ENCODE peak calls at places on chromosomes 11 and 22, in five cellular contexts. One of them, this sample, is unnamed.

GRCh38 chr11:80103149-80103859 is 662.5 kb upstream of the TENM4 start:
- DNase-seq in astrocyte of the cerebellum: peak
- DNase-seq in CD8-positive, alpha-beta T cell: no peak
- DNase-seq in uterus: no peak
- DNase-seq in AG04449: peak
- DNase-seq in this sample: no peak

GRCh38 chr11:115134886-115135285 is 369.3 kb downstream of the CADM1 start:
- DNase-seq in astrocyte of the cerebellum: no peak
- DNase-seq in CD8-positive, alpha-beta T cell: no peak
- DNase-seq in AG04449: no peak
- DNase-seq in uterus: no peak
- DNase-seq in this sample: no peak

GRCh38 chr11:78212586-78213371 is 24.1 kb downstream of the USP35 start:
- DNase-seq in CD8-positive, alpha-beta T cell: no peak
- DNase-seq in astrocyte of the cerebellum: no peak
- DNase-seq in uterus: peak
- DNase-seq in AG04449: peak
- DNase-seq in this sample: no peak

GRCh38 chr11:76901144-76901543 is 40.4 kb downstream of the ACER3 start:
- DNase-seq in uterus: no peak
- DNase-seq in astrocyte of the cerebellum: no peak
- DNase-seq in AG04449: no peak
- DNase-seq in CD8-positive, alpha-beta T cell: no peak
- DNase-seq in this sample: no peak

GRCh38 chr11:1381793-1382425 is 7.8 kb upstream of the BRSK2 start:
- DNase-seq in uterus: no peak
- DNase-seq in AG04449: no peak
- DNase-seq in CD8-positive, alpha-beta T cell: no peak
- DNase-seq in astrocyte of the cerebellum: no peak
- DNase-seq in this sample: no peak

GRCh38 chr22:48941903-48942625 is 885.6 kb downstream of the BRD1 start:
- DNase-seq in CD8-positive, alpha-beta T cell: no peak
- DNase-seq in uterus: no peak
- DNase-seq in astrocyte of the cerebellum: no peak
- DNase-seq in AG04449: no peak
- DNase-seq in this sample: no peak

GRCh38 chr22:49322231-49322630 is 505.4 kb downstream of the BRD1 start:
- DNase-seq in CD8-positive, alpha-beta T cell: peak
- DNase-seq in AG04449: no peak
- DNase-seq in uterus: no peak
- DNase-seq in astrocyte of the cerebellum: no peak
- DNase-seq in this sample: no peak

GRCh38 chr11:43404836-43405479 is 46.2 kb downstream of the TTC17 start:
- DNase-seq in uterus: no peak
- DNase-seq in AG04449: no peak
- DNase-seq in astrocyte of the cerebellum: no peak
- DNase-seq in CD8-positive, alpha-beta T cell: no peak
- DNase-seq in this sample: no peak

GRCh38 chr11:124863826-124864165 is 1.4 kb upstream of the ROBO3 start:
- DNase-seq in uterus: no peak
- DNase-seq in AG04449: no peak
- DNase-seq in astrocyte of the cerebellum: no peak
- DNase-seq in CD8-positive, alpha-beta T cell: no peak
- DNase-seq in this sample: no peak

GRCh38 chr11:96293583-96293982 is 49.4 kb downstream of the MAML2 start:
- DNase-seq in uterus: no peak
- DNase-seq in CD8-positive, alpha-beta T cell: no peak
- DNase-seq in astrocyte of the cerebellum: no peak
- DNase-seq in AG04449: no peak
- DNase-seq in this sample: peak

GRCh38 chr22:35491908-35492380 is 48.7 kb upstream of the RASD2 start:
- DNase-seq in astrocyte of the cerebellum: no peak
- DNase-seq in AG04449: no peak
- DNase-seq in uterus: no peak
- DNase-seq in CD8-positive, alpha-beta T cell: no peak
- DNase-seq in this sample: no peak

GRCh38 chr11:74948546-74948897 is 369 bp downstream of the XRRA1 start:
- DNase-seq in astrocyte of the cerebellum: no peak
- DNase-seq in AG04449: no peak
- DNase-seq in CD8-positive, alpha-beta T cell: no peak
- DNase-seq in uterus: no peak
- DNase-seq in this sample: no peak

GRCh38 chr11:12470236-12470635 is 92.9 kb downstream of the PARVA start:
- DNase-seq in AG04449: no peak
- DNase-seq in astrocyte of the cerebellum: no peak
- DNase-seq in CD8-positive, alpha-beta T cell: no peak
- DNase-seq in uterus: no peak
- DNase-seq in this sample: no peak

GRCh38 chr11:116742104-116742503 is 30.7 kb downstream of the BUD13 start:
- DNase-seq in CD8-positive, alpha-beta T cell: no peak
- DNase-seq in uterus: no peak
- DNase-seq in AG04449: no peak
- DNase-seq in astrocyte of the cerebellum: no peak
- DNase-seq in this sample: no peak

GRCh38 chr11:60378359-60378758 is at the start of gene MS4A7:
- DNase-seq in uterus: no peak
- DNase-seq in CD8-positive, alpha-beta T cell: no peak
- DNase-seq in astrocyte of the cerebellum: no peak
- DNase-seq in AG04449: no peak
- DNase-seq in this sample: peak

GRCh38 chr11:45653277-45653676 is 12.1 kb downstream of the CHST1 start:
- DNase-seq in AG04449: no peak
- DNase-seq in uterus: no peak
- DNase-seq in astrocyte of the cerebellum: no peak
- DNase-seq in CD8-positive, alpha-beta T cell: no peak
- DNase-seq in this sample: no peak

GRCh38 chr11:6557063-6557462 is 46.4 kb downstream of the RRP8 start:
- DNase-seq in uterus: no peak
- DNase-seq in CD8-positive, alpha-beta T cell: no peak
- DNase-seq in AG04449: no peak
- DNase-seq in astrocyte of the cerebellum: no peak
- DNase-seq in this sample: no peak

GRCh38 chr22:40463017-40463631 is 92.7 kb downstream of the SGSM3 start:
- DNase-seq in AG04449: no peak
- DNase-seq in astrocyte of the cerebellum: no peak
- DNase-seq in uterus: no peak
- DNase-seq in CD8-positive, alpha-beta T cell: peak
- DNase-seq in this sample: peak

GRCh38 chr11:6612816-6613136 is 760 bp upstream of the TAF10 start:
- DNase-seq in CD8-positive, alpha-beta T cell: no peak
- DNase-seq in astrocyte of the cerebellum: no peak
- DNase-seq in uterus: no peak
- DNase-seq in AG04449: no peak
- DNase-seq in this sample: no peak

GRCh38 chr22:46428602-46429326 is 93.2 kb downstream of the TRMU start:
- DNase-seq in AG04449: no peak
- DNase-seq in astrocyte of the cerebellum: no peak
- DNase-seq in CD8-positive, alpha-beta T cell: no peak
- DNase-seq in uterus: no peak
- DNase-seq in this sample: no peak

GRCh38 chr11:96326954-96327353 is 16.0 kb downstream of the MAML2 start:
- DNase-seq in CD8-positive, alpha-beta T cell: no peak
- DNase-seq in AG04449: no peak
- DNase-seq in astrocyte of the cerebellum: no peak
- DNase-seq in uterus: no peak
- DNase-seq in this sample: no peak

GRCh38 chr11:61752117-61752924 is at the start of gene MYRF:
- DNase-seq in CD8-positive, alpha-beta T cell: peak
- DNase-seq in AG04449: no peak
- DNase-seq in astrocyte of the cerebellum: no peak
- DNase-seq in uterus: no peak
- DNase-seq in this sample: no peak

GRCh38 chr11:134599180-134599810 is 187.3 kb upstream of the B3GAT1 start:
- DNase-seq in uterus: no peak
- DNase-seq in astrocyte of the cerebellum: no peak
- DNase-seq in CD8-positive, alpha-beta T cell: no peak
- DNase-seq in AG04449: no peak
- DNase-seq in this sample: no peak

GRCh38 chr22:42994917-42995562 is 19.9 kb downstream of the PACSIN2 start:
- DNase-seq in astrocyte of the cerebellum: peak
- DNase-seq in AG04449: peak
- DNase-seq in uterus: peak
- DNase-seq in CD8-positive, alpha-beta T cell: no peak
- DNase-seq in this sample: no peak

GRCh38 chr11:122756417-122756816 is 81.9 kb upstream of the CRTAM start:
- DNase-seq in AG04449: no peak
- DNase-seq in astrocyte of the cerebellum: no peak
- DNase-seq in uterus: no peak
- DNase-seq in CD8-positive, alpha-beta T cell: peak
- DNase-seq in this sample: no peak

GRCh38 chr22:24141586-24141985 is 39.7 kb upstream of the SUSD2 start:
- DNase-seq in astrocyte of the cerebellum: no peak
- DNase-seq in AG04449: no peak
- DNase-seq in uterus: no peak
- DNase-seq in CD8-positive, alpha-beta T cell: peak
- DNase-seq in this sample: no peak

GRCh38 chr11:3169235-3169951 is 4.3 kb upstream of the OSBPL5 start:
- DNase-seq in CD8-positive, alpha-beta T cell: no peak
- DNase-seq in astrocyte of the cerebellum: no peak
- DNase-seq in AG04449: no peak
- DNase-seq in uterus: no peak
- DNase-seq in this sample: no peak

GRCh38 chr11:100515087-100515486 is 172.0 kb upstream of the ARHGAP42 start:
- DNase-seq in CD8-positive, alpha-beta T cell: no peak
- DNase-seq in astrocyte of the cerebellum: peak
- DNase-seq in AG04449: no peak
- DNase-seq in uterus: no peak
- DNase-seq in this sample: no peak

GRCh38 chr11:57482782-57483569 is 22.6 kb downstream of the RTN4RL2 start:
- DNase-seq in astrocyte of the cerebellum: no peak
- DNase-seq in CD8-positive, alpha-beta T cell: peak
- DNase-seq in AG04449: no peak
- DNase-seq in uterus: no peak
- DNase-seq in this sample: no peak

GRCh38 chr11:1300569-1301187 is 8.8 kb downstream of the TOLLIP start:
- DNase-seq in uterus: peak
- DNase-seq in astrocyte of the cerebellum: no peak
- DNase-seq in AG04449: no peak
- DNase-seq in CD8-positive, alpha-beta T cell: no peak
- DNase-seq in this sample: no peak

GRCh38 chr11:65887723-65888162 is 528 bp downstream of the FIBP start:
- DNase-seq in CD8-positive, alpha-beta T cell: no peak
- DNase-seq in AG04449: no peak
- DNase-seq in uterus: no peak
- DNase-seq in astrocyte of the cerebellum: no peak
- DNase-seq in this sample: no peak

GRCh38 chr22:37498289-37498909 is 12.2 kb upstream of the MFNG start:
- DNase-seq in astrocyte of the cerebellum: no peak
- DNase-seq in CD8-positive, alpha-beta T cell: peak
- DNase-seq in AG04449: no peak
- DNase-seq in uterus: no peak
- DNase-seq in this sample: no peak
- TF ChIP-seq CTCF in astrocyte of the cerebellum: peak
- TF ChIP-seq CTCF in CD8-positive, alpha-beta T cell: peak
- TF ChIP-seq CTCF in AG04449: peak
- TF ChIP-seq CTCF in uterus: no peak
- TF ChIP-seq CTCF in this sample: peak

GRCh38 chr11:72111300-72111699 is 1.2 kb downstream of the ANAPC15 start:
- DNase-seq in uterus: no peak
- DNase-seq in CD8-positive, alpha-beta T cell: no peak
- DNase-seq in astrocyte of the cerebellum: no peak
- DNase-seq in AG04449: no peak
- DNase-seq in this sample: no peak
- H3K4me3 ChIP-seq in uterus: no peak
- H3K4me3 ChIP-seq in CD8-positive, alpha-beta T cell: no peak
- H3K4me3 ChIP-seq in astrocyte of the cerebellum: peak
- H3K4me3 ChIP-seq in AG04449: peak
- H3K4me3 ChIP-seq in this sample: peak

GRCh38 chr11:15884131-15884530 is 472.2 kb downstream of the SOX6 start:
- DNase-seq in AG04449: no peak
- DNase-seq in uterus: no peak
- DNase-seq in astrocyte of the cerebellum: no peak
- DNase-seq in CD8-positive, alpha-beta T cell: no peak
- DNase-seq in this sample: no peak

GRCh38 chr11:15885913-15886698 is 470.2 kb downstream of the SOX6 start:
- DNase-seq in CD8-positive, alpha-beta T cell: no peak
- DNase-seq in uterus: no peak
- DNase-seq in astrocyte of the cerebellum: no peak
- DNase-seq in AG04449: no peak
- DNase-seq in this sample: no peak

GRCh38 chr11:15886866-15887265 is 469.5 kb downstream of the SOX6 start:
- DNase-seq in astrocyte of the cerebellum: peak
- DNase-seq in CD8-positive, alpha-beta T cell: no peak
- DNase-seq in AG04449: no peak
- DNase-seq in uterus: no peak
- DNase-seq in this sample: no peak

GRCh38 chr11:15883349-15883961 is 472.9 kb downstream of the SOX6 start:
- DNase-seq in AG04449: no peak
- DNase-seq in astrocyte of the cerebellum: no peak
- DNase-seq in uterus: no peak
- DNase-seq in CD8-positive, alpha-beta T cell: no peak
- DNase-seq in this sample: no peak

DNA sequence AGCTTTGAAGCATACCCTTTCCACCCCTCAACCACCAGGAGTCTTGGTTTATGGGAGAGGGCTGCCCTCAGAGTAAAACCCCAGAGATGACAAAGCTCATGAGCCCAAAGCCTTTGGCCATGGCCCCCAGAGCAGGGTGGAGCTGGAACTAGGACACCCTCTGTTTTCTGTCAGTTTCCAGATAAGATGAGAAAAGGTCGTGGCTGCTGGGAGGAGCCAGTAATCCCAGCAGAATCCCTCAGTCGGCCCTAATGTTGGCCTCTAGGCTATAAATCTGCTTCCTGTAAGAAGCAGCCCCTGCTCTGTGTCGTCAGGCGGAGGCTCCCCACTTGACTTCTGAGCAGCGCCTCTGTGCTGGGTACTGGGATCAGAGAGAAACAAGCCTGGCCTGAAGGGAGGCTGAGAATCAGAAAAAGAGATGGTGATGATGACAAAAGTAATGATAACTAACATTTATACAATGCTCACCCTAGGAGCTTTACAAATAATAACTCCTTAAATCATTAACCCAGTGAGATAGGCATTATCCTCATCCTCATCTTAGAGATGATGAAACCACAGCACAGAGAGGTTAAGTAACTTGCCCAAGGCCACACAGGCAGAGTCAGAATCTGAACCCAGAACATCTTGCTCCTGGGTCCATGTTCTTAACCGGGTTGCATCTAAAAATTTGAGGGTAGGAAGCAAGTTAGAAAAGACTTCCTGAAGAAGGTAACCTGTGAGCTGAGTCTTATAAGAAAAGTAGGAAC is 471.4 kb downstream of the SOX6 start:
- DNase-seq in astrocyte of the cerebellum: no peak
- DNase-seq in CD8-positive, alpha-beta T cell: no peak
- DNase-seq in uterus: no peak
- DNase-seq in AG04449: no peak
- DNase-seq in this sample: no peak
- TF ChIP-seq CTCF in astrocyte of the cerebellum: no peak
- TF ChIP-seq CTCF in CD8-positive, alpha-beta T cell: no peak
- TF ChIP-seq CTCF in uterus: no peak
- TF ChIP-seq CTCF in AG04449: no peak
- TF ChIP-seq CTCF in this sample: no peak

DNA sequence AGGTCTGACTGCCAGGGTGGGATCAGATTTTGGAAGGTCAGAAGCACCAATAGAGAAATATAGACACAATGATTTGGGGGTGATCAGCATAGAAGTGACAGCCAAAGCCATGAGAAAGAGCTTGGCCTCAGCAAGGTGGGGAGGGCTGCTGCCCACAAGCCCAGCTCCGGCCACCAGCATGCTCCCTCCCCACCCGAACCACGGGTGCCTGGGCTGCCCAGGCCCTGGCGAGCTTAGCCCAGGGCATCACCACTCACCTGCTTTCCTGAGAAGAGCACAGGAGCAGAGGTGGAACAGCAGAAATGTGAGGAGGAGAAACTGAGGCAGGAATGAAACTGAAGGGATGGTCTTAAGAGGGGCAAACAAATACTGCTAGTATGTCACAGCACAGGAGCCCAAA is 48.8 kb downstream of the LRFN4 start:
- DNase-seq in uterus: no peak
- DNase-seq in astrocyte of the cerebellum: no peak
- DNase-seq in CD8-positive, alpha-beta T cell: no peak
- DNase-seq in AG04449: no peak
- DNase-seq in this sample: no peak
- H3K4me3 ChIP-seq in uterus: no peak
- H3K4me3 ChIP-seq in astrocyte of the cerebellum: no peak
- H3K4me3 ChIP-seq in CD8-positive, alpha-beta T cell: no peak
- H3K4me3 ChIP-seq in AG04449: no peak
- H3K4me3 ChIP-seq in this sample: no peak

This sample was measured in GM12864.